ENCODE peak calls at places on chromosomes 3 and 15, in seven cellular contexts. I is SK-N-SH, J is HepG2, X is T47D, Z is K562, F is GM12878, T is HCT116. H is an unnamed sample.

GRCh38 chr3:48248095-48248863 is 7.4 kb downstream of the ZNF589 start:
- DNase-seq in I (no peak), Z (no peak), J (no peak), T (no peak), X (no peak), F (no peak), H (no peak)

GRCh38 chr15:41546846-41547786 is 3.1 kb upstream of the RPAP1 start:
- DNase-seq in F (no peak), I (no peak), X (no peak), J (no peak), T (peak), Z (peak), H (no peak)

GRCh38 chr3:8778475-8778874 is 9.1 kb upstream of the OXTR start:
- DNase-seq in F (no peak), Z (no peak), X (no peak), T (no peak), I (no peak), J (no peak), H (no peak)

GRCh38 chr3:182618981-182619591 is 174.2 kb upstream of the ATP11B start:
- DNase-seq in X (no peak), F (no peak), Z (no peak), J (no peak), I (no peak), T (peak), H (no peak)

GRCh38 chr3:149532463-149533180 is 58.1 kb downstream of the TM4SF4 start:
- DNase-seq in X (no peak), F (no peak), T (no peak), J (no peak), Z (no peak), I (no peak), H (no peak)

GRCh38 chr3:58580826-58581327 is 3.7 kb upstream of the FAM107A start:
- DNase-seq in J (peak), F (no peak), I (no peak), Z (no peak), T (no peak), X (no peak), H (no peak)

GRCh38 chr3:112293368-112294321 is at the start of gene SLC9C1:
- DNase-seq in J (peak), T (peak), F (peak), X (peak), Z (peak), I (peak), H (no peak)

GRCh38 chr15:28892789-28893610 is 7.2 kb downstream of the APBA2 start:
- DNase-seq in I (no peak), X (no peak), Z (no peak), F (no peak), T (no peak), J (no peak), H (no peak)

GRCh38 chr15:29942548-29942947 is 120.3 kb upstream of the TJP1 start:
- DNase-seq in F (no peak), T (no peak), J (no peak), I (no peak), X (no peak), Z (no peak), H (no peak)

GRCh38 chr15:80095511-80095910 is 36.0 kb downstream of the ZFAND6 start:
- DNase-seq in Z (no peak), F (no peak), J (no peak), I (no peak), X (no peak), T (no peak), H (no peak)

GRCh38 chr15:91894606-91895005 is 41.1 kb downstream of the SLCO3A1 start:
- DNase-seq in T (no peak), J (no peak), I (no peak), Z (no peak), X (no peak), F (no peak), H (no peak)

GRCh38 chr15:88835119-88835518 is 31.9 kb downstream of the ACAN start:
- DNase-seq in X (no peak), T (no peak), I (no peak), J (no peak), Z (no peak), F (no peak), H (no peak)

GRCh38 chr15:88835646-88836045 is 32.4 kb downstream of the ACAN start:
- DNase-seq in F (no peak), I (no peak), T (no peak), J (no peak), X (no peak), Z (no peak), H (no peak)

GRCh38 chr15:88833196-88833595 is 30.0 kb downstream of the ACAN start:
- DNase-seq in X (no peak), Z (no peak), I (no peak), J (no peak), T (no peak), F (no peak), H (no peak)

GRCh38 chr15:88833688-88834087 is 30.5 kb downstream of the ACAN start:
- DNase-seq in T (no peak), X (no peak), F (no peak), J (no peak), Z (no peak), I (no peak), H (no peak)

DNA sequence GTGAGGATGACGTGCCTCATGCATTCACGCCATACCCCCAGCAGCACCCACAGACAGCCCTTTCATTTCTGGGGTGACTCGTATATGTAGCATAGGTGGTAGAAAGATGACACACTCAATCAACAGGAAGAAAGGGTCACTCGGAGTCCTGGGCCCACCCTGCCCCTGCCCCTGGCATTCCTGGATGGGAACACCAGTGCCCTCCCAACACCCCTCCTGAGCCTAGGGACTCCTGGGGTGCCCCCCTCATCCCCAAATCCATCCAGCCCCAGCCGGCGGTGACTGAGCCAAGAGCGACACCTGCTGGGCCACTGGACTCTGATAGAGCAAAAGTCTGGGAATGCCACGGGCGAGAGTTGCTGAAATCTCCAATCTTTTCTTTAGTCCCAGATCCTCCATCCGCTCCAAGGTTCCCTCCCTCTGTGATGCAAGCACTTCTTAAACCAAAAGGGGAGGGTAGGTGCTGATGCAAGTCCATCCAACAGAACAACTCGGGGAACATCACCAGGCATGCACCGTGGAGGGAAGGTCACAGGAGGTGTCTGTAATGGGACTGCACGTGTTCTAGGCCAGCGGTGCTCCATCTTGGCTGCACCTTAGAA is 31.1 kb downstream of the ACAN start:
- DNase-seq in I (peak), T (peak), F (no peak), Z (peak), J (no peak), X (peak), H (peak)
- TF ChIP-seq JUND in I (no peak), T (no peak), F (no peak), Z (no peak), J (no peak), X (no peak), H (no peak)

GRCh38 chr3:153161714-153162512 is at the start of gene RAP2B:
- DNase-seq in X (peak), F (peak), I (peak), J (peak), Z (peak), T (peak), H (peak)

GRCh38 chr3:153164009-153164550 is 2.1 kb downstream of the RAP2B start:
- DNase-seq in I (no peak), J (no peak), F (no peak), Z (no peak), X (no peak), T (no peak), H (no peak)

GRCh38 chr3:153165211-153165815 is 3.3 kb downstream of the RAP2B start:
- DNase-seq in I (no peak), T (no peak), J (no peak), Z (no peak), F (no peak), X (no peak), H (no peak)

GRCh38 chr3:153162513-153163348 is 705 bp downstream of the RAP2B start:
- DNase-seq in X (peak), F (no peak), J (no peak), T (no peak), Z (peak), I (peak), H (no peak)

GRCh38 chr3:153163349-153164008 is 1.5 kb downstream of the RAP2B start:
- DNase-seq in J (no peak), T (no peak), I (no peak), F (no peak), Z (peak), X (peak), H (no peak)
- TF ChIP-seq JUND in J (no peak), T (no peak), I (no peak), F (no peak), Z (no peak), X (no peak), H (no peak)

DNA sequence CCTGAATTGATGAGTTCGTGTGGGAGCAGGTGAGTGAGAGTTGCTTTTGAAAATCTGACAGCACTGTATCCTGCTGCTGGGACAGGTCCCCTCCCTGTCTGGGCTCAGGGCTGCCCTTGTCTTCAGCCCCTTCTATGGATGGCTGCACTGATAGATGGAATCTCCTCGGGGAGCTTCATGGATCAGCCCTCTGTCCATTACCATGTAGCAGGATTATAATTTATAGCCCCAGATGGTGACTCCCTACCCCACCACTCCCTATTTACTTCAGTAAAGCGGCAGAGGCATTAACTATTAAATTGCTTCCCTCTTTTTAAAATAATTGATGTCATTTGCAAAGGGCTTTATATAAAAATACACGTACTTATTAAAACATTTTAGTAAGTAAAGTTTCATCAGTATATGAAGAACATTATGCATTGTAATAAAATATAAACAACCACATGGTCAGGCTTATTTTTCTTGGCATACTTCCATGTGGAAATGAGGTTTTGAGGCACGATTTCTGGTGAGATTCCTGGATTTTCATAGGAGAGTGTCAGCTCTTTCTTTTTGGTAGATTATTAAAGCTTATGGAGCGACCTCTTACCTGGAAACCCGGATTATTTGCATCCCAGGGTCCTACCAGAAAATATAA is 38.5 kb downstream of the MAP3K13 start:
- DNase-seq in F (no peak), I (peak), X (no peak), Z (no peak), J (no peak), T (no peak), H (no peak)
- TF ChIP-seq JUND in F (no peak), I (no peak), X (no peak), Z (no peak), J (no peak), T (no peak), H (no peak)

GRCh38 chr3:184409946-184410500 is 30.2 kb downstream of the CHRD start:
- DNase-seq in J (no peak), I (no peak), F (no peak), Z (no peak), T (no peak), X (no peak), H (no peak)
- TF ChIP-seq JUND in J (no peak), I (no peak), F (no peak), Z (no peak), T (no peak), X (no peak), H (no peak)

GRCh38 chr3:106194726-106195125 is 325.9 kb upstream of the CBLB start:
- DNase-seq in T (no peak), Z (no peak), I (no peak), X (no peak), F (no peak), J (no peak), H (no peak)
- TF ChIP-seq JUND in T (no peak), Z (no peak), I (no peak), X (no peak), F (no peak), J (no peak), H (no peak)

GRCh38 chr3:60752800-60753199 is 498.5 kb downstream of the FHIT start:
- DNase-seq in I (no peak), T (no peak), Z (no peak), J (no peak), F (no peak), X (no peak), H (no peak)

GRCh38 chr3:60756636-60757035 is 494.6 kb downstream of the FHIT start:
- DNase-seq in Z (no peak), J (no peak), T (no peak), X (no peak), I (no peak), F (no peak), H (no peak)

GRCh38 chr3:60756231-60756630 is 495.0 kb downstream of the FHIT start:
- DNase-seq in I (no peak), J (no peak), X (no peak), Z (no peak), F (no peak), T (no peak), H (no peak)

GRCh38 chr3:60755094-60755493 is 496.2 kb downstream of the FHIT start:
- DNase-seq in Z (peak), X (no peak), T (no peak), I (peak), F (no peak), J (peak), H (peak)

DNA sequence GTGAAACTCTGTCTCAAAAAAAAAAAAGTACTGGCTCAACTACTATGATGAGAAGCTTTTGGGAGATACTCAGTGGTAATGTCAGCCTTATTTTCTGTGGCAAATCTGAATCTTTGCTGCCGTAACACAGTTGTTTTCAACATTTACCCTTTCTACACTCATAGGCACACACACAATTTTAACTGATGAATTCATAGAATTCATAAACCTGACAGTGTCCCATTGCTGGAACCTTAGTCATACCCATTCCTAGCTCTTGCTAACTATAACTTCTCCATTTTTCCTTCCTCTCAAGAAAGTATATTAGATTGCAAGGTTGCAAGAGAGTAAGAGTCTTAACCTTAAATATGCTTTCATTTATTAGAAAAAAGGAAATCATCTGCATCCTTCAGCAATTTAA is 496.6 kb downstream of the FHIT start:
- DNase-seq in I (no peak), F (no peak), Z (no peak), T (no peak), J (no peak), X (no peak), H (no peak)
- TF ChIP-seq JUND in I (peak), F (no peak), Z (no peak), T (no peak), J (no peak), X (no peak), H (no peak)

GRCh38 chr3:65537109-65537508 is 501.6 kb downstream of the MAGI1 start:
- DNase-seq in T (no peak), I (no peak), F (no peak), Z (no peak), X (no peak), J (no peak), H (no peak)

GRCh38 chr3:65535260-65535659 is 503.5 kb downstream of the MAGI1 start:
- DNase-seq in T (no peak), Z (no peak), X (no peak), F (no peak), I (no peak), J (no peak), H (no peak)

GRCh38 chr3:65538101-65538500 is 500.6 kb downstream of the MAGI1 start:
- DNase-seq in Z (no peak), I (no peak), J (no peak), T (no peak), F (no peak), X (no peak), H (no peak)

GRCh38 chr3:65534825-65535224 is 503.9 kb downstream of the MAGI1 start:
- DNase-seq in J (no peak), X (no peak), T (no peak), I (no peak), Z (no peak), F (no peak), H (no peak)

DNA sequence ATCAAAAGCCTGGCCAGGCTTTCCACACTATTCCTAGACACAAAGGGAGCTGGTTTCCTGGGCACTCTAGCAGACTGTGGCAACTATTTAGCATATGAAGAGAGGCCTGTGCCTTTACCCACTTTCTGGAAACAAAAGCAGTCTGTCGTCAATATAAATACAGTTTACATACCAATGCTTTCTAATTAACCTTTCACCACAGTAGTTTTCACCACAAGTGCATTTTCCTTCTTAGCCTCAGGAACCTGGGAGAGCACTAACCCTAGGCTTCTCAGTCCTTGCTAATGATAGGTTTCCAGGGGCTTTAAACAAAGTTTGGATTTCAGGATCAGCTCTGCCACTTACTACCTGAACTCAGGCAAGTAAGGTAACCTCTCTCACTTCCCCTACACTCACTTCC is 499.1 kb downstream of the MAGI1 start:
- DNase-seq in T (no peak), Z (no peak), F (no peak), J (no peak), I (no peak), X (no peak), H (no peak)
- TF ChIP-seq JUND in T (no peak), Z (no peak), F (no peak), J (no peak), I (no peak), X (no peak), H (no peak)

GRCh38 chr3:119418091-119418512 is 45.3 kb downstream of the TMEM39A start:
- DNase-seq in T (no peak), J (no peak), F (no peak), Z (peak), X (no peak), I (no peak), H (no peak)

GRCh38 chr3:119420196-119420595 is 43.2 kb downstream of the TMEM39A start:
- DNase-seq in X (no peak), F (no peak), Z (peak), T (no peak), J (no peak), I (no peak), H (no peak)

GRCh38 chr3:119413603-119414280 is 49.7 kb downstream of the TMEM39A start:
- DNase-seq in Z (peak), J (no peak), X (no peak), T (no peak), I (no peak), F (no peak), H (no peak)

DNA sequence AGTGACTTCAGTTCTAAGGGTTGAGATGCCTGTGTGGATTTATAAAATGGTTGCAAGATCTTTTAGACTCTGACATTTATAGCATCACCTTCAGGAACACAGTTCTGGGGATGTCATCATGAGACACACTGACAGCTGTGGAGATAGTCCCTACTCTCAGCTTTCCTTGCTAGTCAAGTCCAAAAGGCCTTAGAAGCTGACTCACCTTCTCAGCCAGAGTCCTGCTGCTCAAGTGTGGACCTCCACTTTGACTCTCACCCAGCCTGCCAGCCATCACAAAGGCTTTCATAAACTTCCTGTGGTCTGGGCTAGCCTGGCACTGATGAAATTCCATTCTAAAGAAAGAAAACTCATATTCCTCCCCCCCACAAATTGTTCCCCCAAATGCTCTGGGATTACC is 44.8 kb downstream of the TMEM39A start:
- DNase-seq in F (no peak), T (no peak), X (no peak), Z (peak), J (no peak), I (no peak), H (no peak)
- TF ChIP-seq JUND in F (no peak), T (no peak), X (no peak), Z (no peak), J (no peak), I (no peak), H (no peak)